ENCODE peak calls at places on chromosomes 5 and 9, in nine cellular contexts. One of them, this sample, is unnamed. For H3K27me3 and H3K4me1, the result is how much of the 10 kb centered on the place peaks cover.

GRCh38 chr9:93657331-93658111 is 81.1 kb downstream of the PHF2 start:
- DNase-seq in A673: no peak
- DNase-seq in H1: no peak
- DNase-seq in CD4-positive, alpha-beta memory T cell: no peak
- DNase-seq in CD8-positive, alpha-beta T cell: no peak
- DNase-seq in pancreas: no peak
- DNase-seq in body of pancreas: no peak
- DNase-seq in heart left ventricle: no peak
- DNase-seq in GM23248: no peak
- DNase-seq in this sample: peak

GRCh38 chr5:10731910-10732309 is 29.1 kb downstream of the DAP start:
- DNase-seq in A673: no peak
- DNase-seq in H1: no peak
- DNase-seq in CD4-positive, alpha-beta memory T cell: no peak
- DNase-seq in CD8-positive, alpha-beta T cell: no peak
- DNase-seq in pancreas: no peak
- DNase-seq in body of pancreas: no peak
- DNase-seq in heart left ventricle: no peak
- DNase-seq in GM23248: no peak
- DNase-seq in this sample: no peak

GRCh38 chr9:82281066-82281465 is 292.5 kb downstream of the SPATA31D1 start:
- DNase-seq in A673: no peak
- DNase-seq in H1: no peak
- DNase-seq in CD4-positive, alpha-beta memory T cell: no peak
- DNase-seq in CD8-positive, alpha-beta T cell: no peak
- DNase-seq in pancreas: no peak
- DNase-seq in body of pancreas: no peak
- DNase-seq in heart left ventricle: no peak
- DNase-seq in GM23248: peak
- DNase-seq in this sample: no peak

GRCh38 chr5:179974946-179975712 is 67.4 kb upstream of the TBC1D9B start:
- DNase-seq in A673: peak
- DNase-seq in H1: peak
- DNase-seq in CD4-positive, alpha-beta memory T cell: peak
- DNase-seq in CD8-positive, alpha-beta T cell: peak
- DNase-seq in pancreas: no peak
- DNase-seq in body of pancreas: peak
- DNase-seq in heart left ventricle: peak
- DNase-seq in GM23248: peak
- DNase-seq in this sample: peak

GRCh38 chr9:223167-223566 is 8.5 kb downstream of the DOCK8 start:
- DNase-seq in A673: peak
- DNase-seq in H1: no peak
- DNase-seq in CD4-positive, alpha-beta memory T cell: no peak
- DNase-seq in CD8-positive, alpha-beta T cell: no peak
- DNase-seq in pancreas: no peak
- DNase-seq in body of pancreas: no peak
- DNase-seq in heart left ventricle: no peak
- DNase-seq in GM23248: no peak
- DNase-seq in this sample: no peak

GRCh38 chr9:19689324-19690087 is 99.3 kb downstream of the SLC24A2 start:
- DNase-seq in A673: no peak
- DNase-seq in H1: no peak
- DNase-seq in CD4-positive, alpha-beta memory T cell: no peak
- DNase-seq in CD8-positive, alpha-beta T cell: no peak
- DNase-seq in pancreas: no peak
- DNase-seq in body of pancreas: no peak
- DNase-seq in heart left ventricle: no peak
- DNase-seq in GM23248: peak
- DNase-seq in this sample: no peak

GRCh38 chr5:133519191-133519590 is 93.2 kb downstream of the FSTL4 start:
- DNase-seq in A673: no peak
- DNase-seq in H1: peak
- DNase-seq in CD4-positive, alpha-beta memory T cell: no peak
- DNase-seq in CD8-positive, alpha-beta T cell: no peak
- DNase-seq in pancreas: no peak
- DNase-seq in body of pancreas: no peak
- DNase-seq in heart left ventricle: no peak
- DNase-seq in GM23248: no peak
- DNase-seq in this sample: no peak

GRCh38 chr9:25814023-25814422 is 135.8 kb upstream of the TUSC1 start:
- DNase-seq in A673: no peak
- DNase-seq in H1: no peak
- DNase-seq in CD4-positive, alpha-beta memory T cell: no peak
- DNase-seq in CD8-positive, alpha-beta T cell: no peak
- DNase-seq in pancreas: no peak
- DNase-seq in body of pancreas: no peak
- DNase-seq in heart left ventricle: no peak
- DNase-seq in GM23248: no peak
- DNase-seq in this sample: no peak

GRCh38 chr9:74861773-74862172 is 25.9 kb downstream of the TRPM6 start:
- DNase-seq in A673: no peak
- DNase-seq in H1: no peak
- DNase-seq in CD4-positive, alpha-beta memory T cell: no peak
- DNase-seq in CD8-positive, alpha-beta T cell: no peak
- DNase-seq in pancreas: no peak
- DNase-seq in body of pancreas: no peak
- DNase-seq in heart left ventricle: no peak
- DNase-seq in GM23248: no peak
- DNase-seq in this sample: no peak

GRCh38 chr9:117084221-117084620 is 330.6 kb downstream of the ASTN2 start:
- DNase-seq in A673: no peak
- DNase-seq in H1: no peak
- DNase-seq in CD4-positive, alpha-beta memory T cell: no peak
- DNase-seq in CD8-positive, alpha-beta T cell: no peak
- DNase-seq in pancreas: no peak
- DNase-seq in body of pancreas: no peak
- DNase-seq in heart left ventricle: no peak
- DNase-seq in GM23248: no peak
- DNase-seq in this sample: no peak

GRCh38 chr5:172910828-172911627 is 48.2 kb upstream of the RPL26L1 start:
- DNase-seq in A673: no peak
- DNase-seq in H1: peak
- DNase-seq in CD4-positive, alpha-beta memory T cell: peak
- DNase-seq in CD8-positive, alpha-beta T cell: no peak
- DNase-seq in pancreas: peak
- DNase-seq in body of pancreas: peak
- DNase-seq in heart left ventricle: peak
- DNase-seq in GM23248: peak
- DNase-seq in this sample: peak

GRCh38 chr9:18707078-18707477 is 233.1 kb downstream of the ADAMTSL1 start:
- DNase-seq in A673: no peak
- DNase-seq in H1: no peak
- DNase-seq in CD4-positive, alpha-beta memory T cell: no peak
- DNase-seq in CD8-positive, alpha-beta T cell: no peak
- DNase-seq in pancreas: no peak
- DNase-seq in body of pancreas: no peak
- DNase-seq in heart left ventricle: no peak
- DNase-seq in GM23248: peak
- DNase-seq in this sample: no peak

GRCh38 chr5:123855630-123856029 is 343.7 kb downstream of the CSNK1G3 start:
- DNase-seq in A673: peak
- DNase-seq in H1: no peak
- DNase-seq in CD4-positive, alpha-beta memory T cell: no peak
- DNase-seq in CD8-positive, alpha-beta T cell: no peak
- DNase-seq in pancreas: no peak
- DNase-seq in body of pancreas: no peak
- DNase-seq in heart left ventricle: no peak
- DNase-seq in GM23248: no peak
- DNase-seq in this sample: peak

GRCh38 chr9:32251539-32251938 is 132.9 kb upstream of the ACO1 start:
- DNase-seq in A673: peak
- DNase-seq in H1: peak
- DNase-seq in CD4-positive, alpha-beta memory T cell: peak
- DNase-seq in CD8-positive, alpha-beta T cell: no peak
- DNase-seq in pancreas: peak
- DNase-seq in body of pancreas: peak
- DNase-seq in heart left ventricle: peak
- DNase-seq in GM23248: peak
- DNase-seq in this sample: peak

DNA sequence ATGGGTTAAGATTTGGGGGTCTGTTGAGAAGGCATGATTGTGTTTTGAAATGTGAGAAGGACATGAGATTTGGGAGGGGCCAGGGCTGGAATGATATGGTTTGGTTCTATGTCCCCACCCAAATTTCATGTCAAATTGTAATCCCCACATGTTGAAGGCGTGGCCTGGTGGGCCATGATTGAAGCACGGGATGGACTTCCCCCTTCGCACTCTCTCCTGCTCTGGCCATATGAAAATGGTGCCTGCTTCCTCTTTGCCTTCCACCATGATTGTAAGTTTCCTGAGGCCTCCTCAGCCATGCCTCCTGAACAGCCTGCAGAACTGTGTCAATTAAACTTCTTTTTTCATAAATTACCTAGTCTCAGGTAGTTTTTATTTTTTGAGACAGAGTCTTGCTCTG is 14.7 kb upstream of the NOTCH1 start:
- DNase-seq in A673: no peak
- DNase-seq in H1: no peak
- DNase-seq in CD4-positive, alpha-beta memory T cell: no peak
- DNase-seq in CD8-positive, alpha-beta T cell: no peak
- DNase-seq in pancreas: peak
- DNase-seq in body of pancreas: no peak
- DNase-seq in heart left ventricle: no peak
- DNase-seq in GM23248: no peak
- DNase-seq in this sample: no peak
- H3K27me3 ChIP-seq in A673: under half
- H3K27me3 ChIP-seq in H1: under half
- H3K27me3 ChIP-seq in CD4-positive, alpha-beta memory T cell: under half
- H3K27me3 ChIP-seq in CD8-positive, alpha-beta T cell: under half
- H3K27me3 ChIP-seq in pancreas: under half
- H3K27me3 ChIP-seq in body of pancreas: under half
- H3K27me3 ChIP-seq in heart left ventricle: under half
- H3K27me3 ChIP-seq in GM23248: under half
- H3K27me3 ChIP-seq in this sample: under half

GRCh38 chr5:159104759-159105317 is 5.1 kb upstream of the EBF1 start:
- DNase-seq in A673: no peak
- DNase-seq in H1: peak
- DNase-seq in CD4-positive, alpha-beta memory T cell: no peak
- DNase-seq in CD8-positive, alpha-beta T cell: no peak
- DNase-seq in pancreas: no peak
- DNase-seq in body of pancreas: no peak
- DNase-seq in heart left ventricle: no peak
- DNase-seq in GM23248: no peak
- DNase-seq in this sample: no peak
- H3K4me1 ChIP-seq in A673: under half
- H3K4me1 ChIP-seq in H1: under half
- H3K4me1 ChIP-seq in CD4-positive, alpha-beta memory T cell: under half
- H3K4me1 ChIP-seq in CD8-positive, alpha-beta T cell: under half
- H3K4me1 ChIP-seq in pancreas: under half
- H3K4me1 ChIP-seq in body of pancreas: under half
- H3K4me1 ChIP-seq in heart left ventricle: under half
- H3K4me1 ChIP-seq in GM23248: under half
- H3K4me1 ChIP-seq in this sample: under half

DNA sequence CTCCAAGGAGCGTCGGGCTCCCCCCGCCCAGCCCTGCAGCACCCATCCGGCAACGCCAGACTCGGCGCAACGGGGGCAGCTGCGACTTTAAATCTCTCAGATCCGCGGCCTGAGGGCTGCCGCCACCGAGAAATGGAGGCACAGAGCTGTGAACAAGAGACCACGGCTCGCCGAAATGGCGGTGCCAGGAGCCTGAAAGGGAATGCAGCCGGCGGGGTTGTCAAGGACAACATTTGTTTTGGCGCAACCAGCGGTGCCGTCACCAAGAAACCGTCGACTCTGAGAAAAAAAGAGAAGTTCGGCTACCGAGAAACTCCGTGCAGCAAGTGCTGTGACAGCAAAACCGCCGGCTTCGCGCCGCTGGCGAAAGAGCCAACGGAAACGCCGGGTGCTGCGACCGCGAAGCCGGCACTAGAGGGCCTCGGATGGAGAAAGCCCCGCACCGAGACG is 2.1 kb upstream of the ANXA2R start:
- DNase-seq in A673: no peak
- DNase-seq in H1: peak
- DNase-seq in CD4-positive, alpha-beta memory T cell: peak
- DNase-seq in CD8-positive, alpha-beta T cell: peak
- DNase-seq in pancreas: peak
- DNase-seq in body of pancreas: peak
- DNase-seq in heart left ventricle: peak
- DNase-seq in GM23248: peak
- DNase-seq in this sample: peak
- H3K27me3 ChIP-seq in A673: under half
- H3K27me3 ChIP-seq in H1: half or more
- H3K27me3 ChIP-seq in CD4-positive, alpha-beta memory T cell: under half
- H3K27me3 ChIP-seq in CD8-positive, alpha-beta T cell: under half
- H3K27me3 ChIP-seq in pancreas: under half
- H3K27me3 ChIP-seq in body of pancreas: under half
- H3K27me3 ChIP-seq in heart left ventricle: under half
- H3K27me3 ChIP-seq in GM23248: under half
- H3K27me3 ChIP-seq in this sample: under half

GRCh38 chr9:78023003-78023741 is 8.4 kb downstream of the GNAQ start:
- DNase-seq in A673: peak
- DNase-seq in H1: no peak
- DNase-seq in CD4-positive, alpha-beta memory T cell: no peak
- DNase-seq in CD8-positive, alpha-beta T cell: no peak
- DNase-seq in pancreas: no peak
- DNase-seq in body of pancreas: peak
- DNase-seq in heart left ventricle: no peak
- DNase-seq in GM23248: peak
- DNase-seq in this sample: no peak

GRCh38 chr9:78028926-78029325 is 2.7 kb downstream of the GNAQ start:
- DNase-seq in A673: no peak
- DNase-seq in H1: no peak
- DNase-seq in CD4-positive, alpha-beta memory T cell: no peak
- DNase-seq in CD8-positive, alpha-beta T cell: no peak
- DNase-seq in pancreas: no peak
- DNase-seq in body of pancreas: no peak
- DNase-seq in heart left ventricle: no peak
- DNase-seq in GM23248: peak
- DNase-seq in this sample: no peak

GRCh38 chr9:78026947-78027346 is 4.7 kb downstream of the GNAQ start:
- DNase-seq in A673: no peak
- DNase-seq in H1: no peak
- DNase-seq in CD4-positive, alpha-beta memory T cell: no peak
- DNase-seq in CD8-positive, alpha-beta T cell: no peak
- DNase-seq in pancreas: no peak
- DNase-seq in body of pancreas: no peak
- DNase-seq in heart left ventricle: no peak
- DNase-seq in GM23248: peak
- DNase-seq in this sample: no peak

GRCh38 chr9:78025186-78025585 is 6.4 kb downstream of the GNAQ start:
- DNase-seq in A673: no peak
- DNase-seq in H1: no peak
- DNase-seq in CD4-positive, alpha-beta memory T cell: no peak
- DNase-seq in CD8-positive, alpha-beta T cell: no peak
- DNase-seq in pancreas: no peak
- DNase-seq in body of pancreas: no peak
- DNase-seq in heart left ventricle: no peak
- DNase-seq in GM23248: no peak
- DNase-seq in this sample: no peak

DNA sequence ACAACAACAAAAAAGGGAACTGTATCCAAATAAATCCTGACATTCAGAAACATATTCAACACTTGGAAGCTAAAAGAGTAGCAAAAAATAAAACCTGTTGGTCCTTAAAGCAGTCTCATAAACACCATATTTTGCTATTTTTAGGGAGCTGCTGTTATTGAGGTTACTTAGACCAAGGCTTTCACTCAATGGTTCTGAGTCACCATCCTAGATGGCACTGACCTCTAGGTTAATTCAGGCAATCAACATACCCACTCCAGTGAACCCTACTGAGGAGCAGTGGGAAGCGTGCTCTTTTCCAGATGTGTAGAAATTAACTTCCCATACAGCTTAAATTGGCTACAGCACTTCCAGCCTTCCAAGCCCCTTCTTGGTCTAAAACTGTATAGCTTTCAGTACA is 5.2 kb downstream of the GNAQ start:
- DNase-seq in A673: no peak
- DNase-seq in H1: no peak
- DNase-seq in CD4-positive, alpha-beta memory T cell: no peak
- DNase-seq in CD8-positive, alpha-beta T cell: no peak
- DNase-seq in pancreas: no peak
- DNase-seq in body of pancreas: no peak
- DNase-seq in heart left ventricle: no peak
- DNase-seq in GM23248: peak
- DNase-seq in this sample: no peak
- H3K4me1 ChIP-seq in A673: half or more
- H3K4me1 ChIP-seq in H1: under half
- H3K4me1 ChIP-seq in CD4-positive, alpha-beta memory T cell: half or more
- H3K4me1 ChIP-seq in CD8-positive, alpha-beta T cell: under half
- H3K4me1 ChIP-seq in pancreas: under half
- H3K4me1 ChIP-seq in body of pancreas: under half
- H3K4me1 ChIP-seq in heart left ventricle: under half
- H3K4me1 ChIP-seq in GM23248: half or more
- H3K4me1 ChIP-seq in this sample: under half